ENCODE peak calls at places on chromosome 9, in ten cellular contexts. One of them, this sample, is unnamed.
A peak's percentile ranks its signal among the peaks of the same experiment; 100 is the strongest.

GRCh38 chr9:121242219-121242954 is 25.6 kb upstream of the GSN start:
- DNase-seq in neural progenitor cell: no peak
- DNase-seq in tibial artery: no peak
- DNase-seq in fibroblast of pulmonary artery: peak; percentile 39
- DNase-seq in fibroblast of lung: peak; percentile 58
- DNase-seq in ovary: no peak
- DNase-seq in cardiac fibroblast: peak; percentile 51
- DNase-seq in breast epithelium: no peak
- DNase-seq in fibroblast of mammary gland: peak; percentile 80
- DNase-seq in left lung: no peak
- DNase-seq in this sample: no peak

GRCh38 chr9:18611946-18612345 is 138.0 kb downstream of the ADAMTSL1 start:
- DNase-seq in neural progenitor cell: no peak
- DNase-seq in tibial artery: no peak
- DNase-seq in fibroblast of pulmonary artery: no peak
- DNase-seq in fibroblast of lung: no peak
- DNase-seq in ovary: no peak
- DNase-seq in cardiac fibroblast: no peak
- DNase-seq in breast epithelium: no peak
- DNase-seq in fibroblast of mammary gland: no peak
- DNase-seq in left lung: no peak
- DNase-seq in this sample: no peak

GRCh38 chr9:133126697-133127339 is 5.8 kb upstream of the RALGDS start:
- DNase-seq in neural progenitor cell: no peak
- DNase-seq in tibial artery: no peak
- DNase-seq in fibroblast of pulmonary artery: no peak
- DNase-seq in fibroblast of lung: no peak
- DNase-seq in ovary: peak; percentile 52
- DNase-seq in cardiac fibroblast: no peak
- DNase-seq in breast epithelium: no peak
- DNase-seq in fibroblast of mammary gland: peak; percentile 29
- DNase-seq in left lung: peak; percentile 70
- DNase-seq in this sample: no peak

GRCh38 chr9:18105996-18106595 is 367.9 kb upstream of the ADAMTSL1 start:
- DNase-seq in neural progenitor cell: peak; percentile 63
- DNase-seq in tibial artery: no peak
- DNase-seq in fibroblast of pulmonary artery: no peak
- DNase-seq in fibroblast of lung: no peak
- DNase-seq in ovary: no peak
- DNase-seq in cardiac fibroblast: no peak
- DNase-seq in breast epithelium: no peak
- DNase-seq in fibroblast of mammary gland: no peak
- DNase-seq in left lung: no peak
- DNase-seq in this sample: no peak

GRCh38 chr9:10052916-10053315 is 559.9 kb downstream of the PTPRD start:
- DNase-seq in neural progenitor cell: no peak
- DNase-seq in tibial artery: no peak
- DNase-seq in fibroblast of pulmonary artery: no peak
- DNase-seq in fibroblast of lung: no peak
- DNase-seq in ovary: no peak
- DNase-seq in cardiac fibroblast: no peak
- DNase-seq in breast epithelium: no peak
- DNase-seq in fibroblast of mammary gland: no peak
- DNase-seq in left lung: no peak
- DNase-seq in this sample: no peak

GRCh38 chr9:123749580-123750202 is 180.2 kb downstream of the DENND1A start:
- DNase-seq in neural progenitor cell: no peak
- DNase-seq in tibial artery: no peak
- DNase-seq in fibroblast of pulmonary artery: no peak
- DNase-seq in fibroblast of lung: no peak
- DNase-seq in ovary: no peak
- DNase-seq in cardiac fibroblast: no peak
- DNase-seq in breast epithelium: no peak
- DNase-seq in fibroblast of mammary gland: peak; percentile 22
- DNase-seq in left lung: no peak
- DNase-seq in this sample: no peak

GRCh38 chr9:80156725-80157124 is 585.0 kb downstream of the TLE4 start:
- DNase-seq in neural progenitor cell: no peak
- DNase-seq in tibial artery: no peak
- DNase-seq in fibroblast of pulmonary artery: no peak
- DNase-seq in fibroblast of lung: no peak
- DNase-seq in ovary: no peak
- DNase-seq in cardiac fibroblast: no peak
- DNase-seq in breast epithelium: no peak
- DNase-seq in fibroblast of mammary gland: no peak
- DNase-seq in left lung: no peak
- DNase-seq in this sample: no peak

GRCh38 chr9:129838707-129839259 is 3.5 kb downstream of the USP20 start:
- DNase-seq in neural progenitor cell: no peak
- DNase-seq in tibial artery: no peak
- DNase-seq in fibroblast of pulmonary artery: peak; percentile 51
- DNase-seq in fibroblast of lung: peak; percentile 47
- DNase-seq in ovary: no peak
- DNase-seq in cardiac fibroblast: peak; percentile 54
- DNase-seq in breast epithelium: no peak
- DNase-seq in fibroblast of mammary gland: peak; percentile 94
- DNase-seq in left lung: no peak
- DNase-seq in this sample: peak; percentile 50

GRCh38 chr9:75265525-75265972 is 177.2 kb downstream of the OSTF1 start:
- DNase-seq in neural progenitor cell: peak; percentile 67
- DNase-seq in tibial artery: peak; percentile 51
- DNase-seq in fibroblast of pulmonary artery: peak; percentile 63
- DNase-seq in fibroblast of lung: peak; percentile 57
- DNase-seq in ovary: peak; percentile 22
- DNase-seq in cardiac fibroblast: peak; percentile 57
- DNase-seq in breast epithelium: no peak
- DNase-seq in fibroblast of mammary gland: peak; percentile 48
- DNase-seq in left lung: no peak
- DNase-seq in this sample: peak; percentile 17

GRCh38 chr9:91795500-91796241 is 154.4 kb downstream of the ROR2 start:
- DNase-seq in neural progenitor cell: no peak
- DNase-seq in tibial artery: no peak
- DNase-seq in fibroblast of pulmonary artery: no peak
- DNase-seq in fibroblast of lung: peak; percentile 56
- DNase-seq in ovary: no peak
- DNase-seq in cardiac fibroblast: peak; percentile 21
- DNase-seq in breast epithelium: peak; percentile 45
- DNase-seq in fibroblast of mammary gland: peak; percentile 45
- DNase-seq in left lung: no peak
- DNase-seq in this sample: no peak

GRCh38 chr9:88092699-88093359 is 45.4 kb downstream of the SPATA31C2 start:
- DNase-seq in neural progenitor cell: no peak
- DNase-seq in tibial artery: no peak
- DNase-seq in fibroblast of pulmonary artery: peak; percentile 58
- DNase-seq in fibroblast of lung: peak; percentile 87
- DNase-seq in ovary: no peak
- DNase-seq in cardiac fibroblast: peak; percentile 70
- DNase-seq in breast epithelium: no peak
- DNase-seq in fibroblast of mammary gland: peak; percentile 40
- DNase-seq in left lung: peak; percentile 48
- DNase-seq in this sample: no peak

GRCh38 chr9:36008774-36009300 is 27.9 kb upstream of the RECK start:
- DNase-seq in neural progenitor cell: peak; percentile 84
- DNase-seq in tibial artery: peak; percentile 50
- DNase-seq in fibroblast of pulmonary artery: peak; percentile 78
- DNase-seq in fibroblast of lung: peak; percentile 74
- DNase-seq in ovary: peak; percentile 31
- DNase-seq in cardiac fibroblast: peak; percentile 79
- DNase-seq in breast epithelium: peak; percentile 55
- DNase-seq in fibroblast of mammary gland: peak; percentile 82
- DNase-seq in left lung: no peak
- DNase-seq in this sample: no peak
- TF ChIP-seq CTCF in neural progenitor cell: peak; percentile 100
- TF ChIP-seq CTCF in tibial artery: peak; percentile 93
- TF ChIP-seq CTCF in fibroblast of pulmonary artery: no peak
- TF ChIP-seq CTCF in fibroblast of lung: peak; percentile 84
- TF ChIP-seq CTCF in ovary: peak; percentile 53
- TF ChIP-seq CTCF in cardiac fibroblast: peak; percentile 100
- TF ChIP-seq CTCF in breast epithelium: peak; percentile 95
- TF ChIP-seq CTCF in fibroblast of mammary gland: peak; percentile 100
- TF ChIP-seq CTCF in left lung: peak; percentile 99
- TF ChIP-seq CTCF in this sample: peak; percentile 100

GRCh38 chr9:73129941-73130695 is 21.5 kb upstream of the ANXA1 start:
- DNase-seq in neural progenitor cell: peak; percentile 74
- DNase-seq in tibial artery: no peak
- DNase-seq in fibroblast of pulmonary artery: no peak
- DNase-seq in fibroblast of lung: no peak
- DNase-seq in ovary: no peak
- DNase-seq in cardiac fibroblast: no peak
- DNase-seq in breast epithelium: no peak
- DNase-seq in fibroblast of mammary gland: no peak
- DNase-seq in left lung: no peak
- DNase-seq in this sample: no peak
- H3K4me3 ChIP-seq in neural progenitor cell: no peak overlapping the region
- H3K4me3 ChIP-seq in tibial artery: no peak overlapping the region
- H3K4me3 ChIP-seq in fibroblast of pulmonary artery: no peak overlapping the region
- H3K4me3 ChIP-seq in fibroblast of lung: no peak overlapping the region
- H3K4me3 ChIP-seq in ovary: no peak overlapping the region
- H3K4me3 ChIP-seq in cardiac fibroblast: no peak overlapping the region
- H3K4me3 ChIP-seq in breast epithelium: no peak overlapping the region
- H3K4me3 ChIP-seq in fibroblast of mammary gland: no peak overlapping the region
- H3K4me3 ChIP-seq in left lung: no peak overlapping the region
- H3K4me3 ChIP-seq in this sample: no peak overlapping the region

GRCh38 chr9:134855231-134855899 is 25.2 kb upstream of the FCN2 start:
- DNase-seq in neural progenitor cell: no peak
- DNase-seq in tibial artery: peak; percentile 17
- DNase-seq in fibroblast of pulmonary artery: no peak
- DNase-seq in fibroblast of lung: no peak
- DNase-seq in ovary: no peak
- DNase-seq in cardiac fibroblast: no peak
- DNase-seq in breast epithelium: no peak
- DNase-seq in fibroblast of mammary gland: no peak
- DNase-seq in left lung: no peak
- DNase-seq in this sample: no peak

GRCh38 chr9:134855900-134856377 is 24.7 kb upstream of the FCN2 start:
- DNase-seq in neural progenitor cell: no peak
- DNase-seq in tibial artery: peak; percentile 5
- DNase-seq in fibroblast of pulmonary artery: no peak
- DNase-seq in fibroblast of lung: no peak
- DNase-seq in ovary: no peak
- DNase-seq in cardiac fibroblast: no peak
- DNase-seq in breast epithelium: no peak
- DNase-seq in fibroblast of mammary gland: no peak
- DNase-seq in left lung: no peak
- DNase-seq in this sample: no peak

GRCh38 chr9:134860510-134860909 is 20.1 kb upstream of the FCN2 start:
- DNase-seq in neural progenitor cell: no peak
- DNase-seq in tibial artery: no peak
- DNase-seq in fibroblast of pulmonary artery: no peak
- DNase-seq in fibroblast of lung: peak; percentile 15
- DNase-seq in ovary: peak; percentile 80
- DNase-seq in cardiac fibroblast: no peak
- DNase-seq in breast epithelium: no peak
- DNase-seq in fibroblast of mammary gland: no peak
- DNase-seq in left lung: no peak
- DNase-seq in this sample: no peak

GRCh38 chr9:134861586-134862334 is 18.9 kb upstream of the FCN2 start:
- DNase-seq in neural progenitor cell: no peak
- DNase-seq in tibial artery: peak; percentile 13
- DNase-seq in fibroblast of pulmonary artery: no peak
- DNase-seq in fibroblast of lung: no peak
- DNase-seq in ovary: no peak
- DNase-seq in cardiac fibroblast: no peak
- DNase-seq in breast epithelium: no peak
- DNase-seq in fibroblast of mammary gland: no peak
- DNase-seq in left lung: no peak
- DNase-seq in this sample: no peak

DNA sequence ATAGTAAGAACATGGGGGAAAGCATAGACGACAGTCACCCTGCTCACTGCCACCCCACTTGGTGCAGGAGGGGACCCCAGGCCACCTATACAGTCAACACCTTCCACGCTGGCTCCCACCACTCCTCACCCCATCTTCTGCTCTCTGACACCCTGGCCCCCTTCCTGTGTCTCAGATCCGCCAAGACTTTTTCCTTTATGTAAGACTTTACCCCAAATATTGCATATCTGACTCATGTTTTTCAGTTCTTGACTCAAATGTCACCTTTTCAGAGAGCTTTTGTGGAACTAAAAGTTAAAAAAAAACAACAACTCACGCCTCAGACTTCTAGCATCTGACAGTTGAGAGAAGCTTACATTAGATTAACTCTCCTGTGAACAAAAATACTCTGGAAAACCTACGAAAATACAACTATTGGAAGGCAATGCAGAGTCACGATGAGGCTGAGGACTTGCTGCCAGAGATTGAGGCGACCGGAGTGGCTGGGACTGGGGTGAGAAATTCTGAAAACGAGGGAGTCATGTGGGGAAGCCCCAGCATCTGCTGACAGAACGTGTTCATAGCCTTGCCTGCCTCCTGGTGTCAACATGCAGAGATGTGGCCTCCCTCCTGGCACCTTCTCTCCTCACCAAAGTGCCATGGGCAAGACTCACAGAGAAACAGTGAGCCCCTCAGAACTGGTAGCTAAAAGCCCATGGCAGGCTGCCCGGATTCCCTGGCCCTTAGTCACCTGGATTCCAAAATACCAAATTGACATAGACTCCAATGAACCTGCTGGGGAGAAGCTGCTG is 22.4 kb upstream of the FCN2 start:
- DNase-seq in neural progenitor cell: no peak
- DNase-seq in tibial artery: peak; percentile 19
- DNase-seq in fibroblast of pulmonary artery: peak; percentile 24
- DNase-seq in fibroblast of lung: peak; percentile 18
- DNase-seq in ovary: peak; percentile 61
- DNase-seq in cardiac fibroblast: peak; percentile 31
- DNase-seq in breast epithelium: peak; percentile 69
- DNase-seq in fibroblast of mammary gland: peak; percentile 41
- DNase-seq in left lung: no peak
- DNase-seq in this sample: peak; percentile 11
- TF ChIP-seq CTCF in neural progenitor cell: no peak
- TF ChIP-seq CTCF in tibial artery: no peak
- TF ChIP-seq CTCF in fibroblast of pulmonary artery: no peak
- TF ChIP-seq CTCF in fibroblast of lung: no peak
- TF ChIP-seq CTCF in ovary: no peak
- TF ChIP-seq CTCF in cardiac fibroblast: no peak
- TF ChIP-seq CTCF in breast epithelium: no peak
- TF ChIP-seq CTCF in fibroblast of mammary gland: peak; percentile 32
- TF ChIP-seq CTCF in left lung: no peak
- TF ChIP-seq CTCF in this sample: peak; percentile 2

DNA sequence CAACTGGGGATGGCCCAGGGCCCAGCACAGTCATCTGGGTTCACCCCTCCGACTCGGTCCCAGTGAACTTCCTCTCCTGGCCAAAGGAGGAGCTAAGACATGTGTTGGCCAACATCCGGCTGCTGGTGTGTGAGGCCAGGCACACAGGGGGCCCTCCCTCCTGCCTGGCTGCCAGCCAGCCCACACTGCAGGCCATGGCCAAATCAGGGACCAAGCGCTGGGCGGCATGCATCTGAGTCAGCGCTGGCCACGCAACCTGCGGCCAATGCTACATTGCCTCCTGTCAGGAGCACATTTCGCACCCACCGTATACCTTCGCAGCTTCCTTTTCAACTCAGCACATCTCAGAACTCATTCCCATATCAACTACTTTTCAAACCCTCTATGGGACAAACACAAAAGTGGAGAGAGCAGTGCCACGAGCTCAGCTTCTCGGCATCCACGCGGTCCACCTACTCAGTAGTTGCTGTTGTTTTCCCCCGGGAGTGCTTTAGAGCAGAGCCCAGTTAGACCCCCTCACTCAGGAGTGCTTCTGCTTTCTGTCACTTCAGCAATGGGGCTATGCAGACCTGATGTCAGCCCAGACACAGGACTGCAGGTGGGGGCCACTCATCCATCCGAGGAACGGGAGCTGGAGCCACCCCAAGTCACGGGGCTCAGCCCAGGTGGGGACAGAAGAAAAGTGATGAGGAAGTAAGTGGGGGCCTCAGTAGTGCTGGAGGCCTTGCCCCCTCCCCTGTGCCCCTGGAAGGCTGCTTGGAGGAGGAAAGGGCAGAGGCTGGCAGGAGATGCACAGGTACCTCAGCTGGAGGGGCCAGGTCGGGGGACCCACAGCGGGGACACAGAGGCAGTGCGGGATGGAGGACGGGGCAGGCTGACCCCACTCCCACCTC is 13.9 kb downstream of the NINJ1 start:
- DNase-seq in neural progenitor cell: no peak
- DNase-seq in tibial artery: peak; percentile 95
- DNase-seq in fibroblast of pulmonary artery: peak; percentile 97
- DNase-seq in fibroblast of lung: peak; percentile 96
- DNase-seq in ovary: peak; percentile 96
- DNase-seq in cardiac fibroblast: peak; percentile 98
- DNase-seq in breast epithelium: peak; percentile 94
- DNase-seq in fibroblast of mammary gland: peak; percentile 94
- DNase-seq in left lung: peak; percentile 99
- DNase-seq in this sample: peak; percentile 55
- H3K4me3 ChIP-seq in neural progenitor cell: no peak overlapping the region
- H3K4me3 ChIP-seq in tibial artery: no peak overlapping the region
- H3K4me3 ChIP-seq in fibroblast of pulmonary artery: no peak overlapping the region
- H3K4me3 ChIP-seq in fibroblast of lung: no peak overlapping the region
- H3K4me3 ChIP-seq in ovary: no peak overlapping the region
- H3K4me3 ChIP-seq in cardiac fibroblast: no peak overlapping the region
- H3K4me3 ChIP-seq in breast epithelium: no peak overlapping the region
- H3K4me3 ChIP-seq in fibroblast of mammary gland: no peak overlapping the region
- H3K4me3 ChIP-seq in left lung: no peak overlapping the region
- H3K4me3 ChIP-seq in this sample: no peak overlapping the region